ENCODE peak calls at places on chromosomes 13 and 19, in seven cellular contexts. One of them, this sample, is unnamed.

GRCh38 chr19:10805758-10806247 is 30.2 kb downstream of the TMED1 start:
- DNase-seq in GM04504: no peak
- DNase-seq in mammary epithelial cell: no peak
- DNase-seq in left cardiac atrium: no peak
- DNase-seq in memory B cell: no peak
- DNase-seq in erythroblast: no peak
- DNase-seq in nephron progenitor cell: no peak
- DNase-seq in this sample: peak; percentile 34

GRCh38 chr13:100550433-100550832 is 38.2 kb downstream of the GGACT start:
- DNase-seq in GM04504: peak; percentile 44
- DNase-seq in mammary epithelial cell: no peak
- DNase-seq in left cardiac atrium: no peak
- DNase-seq in memory B cell: no peak
- DNase-seq in erythroblast: no peak
- DNase-seq in nephron progenitor cell: no peak
- DNase-seq in this sample: peak; percentile 42

GRCh38 chr19:49318296-49318695 is 6.7 kb downstream of the SLC6A16 start:
- DNase-seq in GM04504: no peak
- DNase-seq in mammary epithelial cell: no peak
- DNase-seq in left cardiac atrium: no peak
- DNase-seq in memory B cell: no peak
- DNase-seq in erythroblast: no peak
- DNase-seq in nephron progenitor cell: no peak
- DNase-seq in this sample: no peak

GRCh38 chr19:1490311-1491113 is at the start of gene PCSK4:
- DNase-seq in GM04504: peak; percentile 98
- DNase-seq in mammary epithelial cell: peak; percentile 99
- DNase-seq in left cardiac atrium: peak; percentile 98
- DNase-seq in memory B cell: peak; percentile 90
- DNase-seq in erythroblast: peak; percentile 99
- DNase-seq in nephron progenitor cell: peak; percentile 98
- DNase-seq in this sample: peak; percentile 99

GRCh38 chr13:70170689-70171088 is 62.4 kb upstream of the KLHL1 start:
- DNase-seq in GM04504: no peak
- DNase-seq in mammary epithelial cell: no peak
- DNase-seq in left cardiac atrium: no peak
- DNase-seq in memory B cell: no peak
- DNase-seq in erythroblast: no peak
- DNase-seq in nephron progenitor cell: no peak
- DNase-seq in this sample: no peak

GRCh38 chr13:44196186-44196751 is 177.4 kb upstream of the SERP2 start:
- DNase-seq in GM04504: no peak
- DNase-seq in mammary epithelial cell: no peak
- DNase-seq in left cardiac atrium: no peak
- DNase-seq in memory B cell: no peak
- DNase-seq in erythroblast: no peak
- DNase-seq in nephron progenitor cell: no peak
- DNase-seq in this sample: no peak

GRCh38 chr13:83798731-83799130 is 83.5 kb downstream of the SLITRK1 start:
- DNase-seq in GM04504: no peak
- DNase-seq in mammary epithelial cell: peak; percentile 2
- DNase-seq in left cardiac atrium: no peak
- DNase-seq in memory B cell: no peak
- DNase-seq in erythroblast: no peak
- DNase-seq in nephron progenitor cell: no peak
- DNase-seq in this sample: no peak

GRCh38 chr19:18321729-18322091 is 1.2 kb downstream of the LSM4 start:
- DNase-seq in GM04504: no peak
- DNase-seq in mammary epithelial cell: no peak
- DNase-seq in left cardiac atrium: no peak
- DNase-seq in memory B cell: no peak
- DNase-seq in erythroblast: no peak
- DNase-seq in nephron progenitor cell: no peak
- DNase-seq in this sample: no peak

GRCh38 chr13:114131581-114132418 is 623 bp downstream of the RASA3 start:
- DNase-seq in GM04504: no peak
- DNase-seq in mammary epithelial cell: peak; percentile 43
- DNase-seq in left cardiac atrium: no peak
- DNase-seq in memory B cell: peak; percentile 48
- DNase-seq in erythroblast: peak; percentile 72
- DNase-seq in nephron progenitor cell: no peak
- DNase-seq in this sample: no peak

This sample was measured in globus pallidus.